ENCODE peak calls at places on chromosome 6, in nine cellular contexts. Z is occipital lobe; F is mammary epithelial cell; L is ELR; A is CD8-positive, alpha-beta T cell; Y is ELF-1; V is activated CD4-positive, alpha-beta T cell treated with anti-CD3 and anti-CD28 coated beads, Interleukin-2, amount 50 U/mL, for 4 hours; P is B cell; G is NCI-H345. M is an unnamed sample.

GRCh38 chr6:43515808-43516207 is 918 bp downstream of the YIPF3 start:
- DNase-seq in F (no peak), P (no peak), A (no peak), L (no peak), G (no peak), V (no peak), Z (no peak), Y (no peak), M (no peak)

GRCh38 chr6:120202878-120203277 is 853.3 kb upstream of the MAN1A1 start:
- DNase-seq in F (no peak), V (no peak), L (no peak), P (no peak), Z (no peak), G (no peak), A (no peak), Y (no peak), M (no peak)

GRCh38 chr6:53593001-53593488 is 48.1 kb upstream of the GCLC start:
- DNase-seq in Z (no peak), F (peak), L (peak), G (no peak), V (no peak), Y (no peak), A (no peak), P (no peak), M (no peak)

GRCh38 chr6:19836799-19837510 is at the start of gene ID4:
- DNase-seq in G (peak), Y (peak), A (no peak), F (peak), L (peak), P (no peak), Z (peak), V (no peak), M (no peak)

GRCh38 chr6:27617046-27617687 is 144.3 kb upstream of the ZNF184 start:
- DNase-seq in P (no peak), V (no peak), A (no peak), L (peak), Y (peak), F (peak), Z (no peak), G (no peak), M (no peak)

GRCh38 chr6:66558189-66558588 is 851.2 kb upstream of the EYS start:
- DNase-seq in V (no peak), A (no peak), L (no peak), P (no peak), Z (no peak), Y (peak), G (no peak), F (no peak), M (no peak)

GRCh38 chr6:84643778-84644177 is 120.6 kb downstream of the TBX18 start:
- DNase-seq in Y (no peak), P (no peak), F (peak), A (no peak), V (no peak), Z (no peak), L (no peak), G (no peak), M (no peak)

GRCh38 chr6:144405173-144405572 is 120.0 kb downstream of the UTRN start:
- DNase-seq in P (no peak), F (no peak), V (no peak), Y (no peak), G (no peak), Z (no peak), A (no peak), L (no peak), M (no peak)

GRCh38 chr6:112183271-112183671 is 71.1 kb downstream of the LAMA4 start:
- DNase-seq in A (no peak), L (no peak), P (no peak), G (no peak), V (no peak), F (no peak), Y (no peak), Z (no peak), M (no peak)

GRCh38 chr6:41040101-41040910 is 1.3 kb upstream of the UNC5CL start:
- DNase-seq in A (no peak), Z (no peak), L (peak), P (no peak), Y (no peak), G (no peak), F (peak), V (no peak), M (no peak)

GRCh38 chr6:3887150-3887700 is 38.1 kb downstream of the FAM50B start:
- DNase-seq in L (peak), F (no peak), A (no peak), Y (no peak), Z (no peak), G (no peak), V (no peak), P (no peak), M (no peak)

GRCh38 chr6:136706431-136706830 is 85.8 kb downstream of the MAP3K5 start:
- DNase-seq in P (no peak), F (no peak), V (no peak), Z (peak), G (no peak), A (no peak), Y (no peak), L (no peak), M (no peak)

GRCh38 chr6:85191656-85192055 is 258.2 kb upstream of the NT5E start:
- DNase-seq in Z (no peak), P (no peak), G (no peak), A (no peak), Y (no peak), F (no peak), V (no peak), L (no peak), M (no peak)

GRCh38 chr6:170117111-170117972 is 173.5 kb downstream of the DLL1 start:
- DNase-seq in A (no peak), Y (peak), Z (no peak), V (no peak), P (no peak), G (no peak), L (no peak), F (no peak), M (no peak)

GRCh38 chr6:37024665-37025337 is 19.3 kb downstream of the FGD2 start:
- DNase-seq in A (no peak), L (peak), V (peak), Y (no peak), Z (no peak), F (peak), G (no peak), P (no peak), M (no peak)

GRCh38 chr6:25449774-25450173 is 170.6 kb downstream of the CARMIL1 start:
- DNase-seq in F (no peak), G (peak), L (no peak), Z (no peak), A (no peak), P (no peak), Y (peak), V (no peak), M (no peak)

GRCh38 chr6:108690326-108691000 is 129.7 kb downstream of the FOXO3 start:
- DNase-seq in G (no peak), Z (no peak), V (no peak), P (no peak), Y (no peak), L (peak), A (no peak), F (peak), M (no peak)

GRCh38 chr6:127342296-127342945 is 988 bp downstream of the ECHDC1 start:
- DNase-seq in P (no peak), F (peak), Z (no peak), L (peak), Y (peak), A (no peak), V (no peak), G (peak), M (no peak)

GRCh38 chr6:79570802-79571367 is 33.7 kb upstream of the LCA5 start:
- DNase-seq in A (no peak), G (peak), Y (no peak), Z (no peak), F (peak), V (no peak), P (peak), L (peak), M (no peak)

GRCh38 chr6:154157706-154158105 is 118.7 kb downstream of the OPRM1 start:
- DNase-seq in Z (no peak), Y (no peak), G (no peak), P (no peak), V (no peak), F (no peak), A (no peak), L (no peak), M (no peak)

GRCh38 chr6:168122011-168122410 is 43.0 kb upstream of the FRMD1 start:
- DNase-seq in V (no peak), G (no peak), Y (peak), P (peak), Z (no peak), A (no peak), F (no peak), L (no peak), M (no peak)

GRCh38 chr6:43188426-43188825 is 6.4 kb downstream of the CUL9 start:
- DNase-seq in Y (no peak), A (no peak), L (no peak), F (no peak), G (no peak), V (no peak), Z (no peak), P (no peak), M (no peak)

GRCh38 chr6:32819729-32820128 is 2.9 kb upstream of the HLA-DOB start:
- DNase-seq in G (no peak), P (no peak), L (peak), A (no peak), F (peak), V (no peak), Y (peak), Z (no peak), M (no peak)

GRCh38 chr6:117515326-117515725 is 32.9 kb downstream of the DCBLD1 start:
- DNase-seq in F (no peak), Z (no peak), P (no peak), A (no peak), Y (no peak), L (no peak), G (no peak), V (no peak), M (no peak)

GRCh38 chr6:94323853-94324252 is 904.5 kb upstream of the EPHA7 start:
- DNase-seq in Y (no peak), P (no peak), F (no peak), A (no peak), V (no peak), L (no peak), G (no peak), Z (no peak), M (no peak)